ENCODE peak calls at places on chromosomes 2 and 18, in seven cellular contexts. X is right cardiac atrium; D is WTC11; Z is GM13977; N is NB4; S is left cardiac atrium; J is activated CD4-positive, alpha-beta T cell treated with anti-CD3 and anti-CD28 coated beads for 36 hours. Y is an unnamed sample.

GRCh38 chr2:172516299-172516698 is 39.6 kb upstream of the PDK1 start:
- DNase-seq in X (no peak), D (no peak), Z (no peak), N (peak; percentile 71), S (no peak), J (no peak), Y (no peak)

GRCh38 chr18:13401404-13401803 is 182.8 kb downstream of the LDLRAD4 start:
- DNase-seq in X (no peak), D (no peak), Z (no peak), N (no peak), S (no peak), J (no peak), Y (no peak)

GRCh38 chr2:140808211-140808610 is 1322.6 kb downstream of the LRP1B start:
- DNase-seq in X (no peak), D (no peak), Z (no peak), N (no peak), S (no peak), J (no peak), Y (no peak)

GRCh38 chr2:186059096-186059495 is 320.5 kb downstream of the FSIP2 start:
- DNase-seq in X (no peak), D (no peak), Z (no peak), N (no peak), S (no peak), J (no peak), Y (no peak)

GRCh38 chr2:180115675-180116074 is 108.6 kb upstream of the CWC22 start:
- DNase-seq in X (no peak), D (no peak), Z (no peak), N (no peak), S (no peak), J (no peak), Y (no peak)

GRCh38 chr2:183125659-183126341 is 1.6 kb downstream of the NUP35 start:
- DNase-seq in X (no peak), D (no peak), Z (no peak), N (peak; percentile 21), S (no peak), J (no peak), Y (no peak)

GRCh38 chr2:219500135-219500534 is 1.4 kb downstream of the GMPPA start:
- DNase-seq in X (no peak), D (no peak), Z (no peak), N (peak; percentile 28), S (no peak), J (no peak), Y (no peak)

GRCh38 chr18:56248613-56249235 is 389.7 kb downstream of the TXNL1 start:
- DNase-seq in X (no peak), D (no peak), Z (no peak), N (no peak), S (no peak), J (no peak), Y (no peak)

GRCh38 chr2:239375278-239376061 is 25.4 kb downstream of the HDAC4 start:
- DNase-seq in X (no peak), D (no peak), Z (no peak), N (peak; percentile 45), S (no peak), J (no peak), Y (no peak)

GRCh38 chr2:73156539-73157124 is 43.9 kb upstream of the RAB11FIP5 start:
- DNase-seq in X (peak; percentile 74), D (peak; percentile 88), Z (peak; percentile 43), N (peak; percentile 67), S (peak; percentile 79), J (peak; percentile 73), Y (no peak)

GRCh38 chr2:9844581-9844980 is 1.3 kb downstream of the TAF1B start:
- DNase-seq in X (no peak), D (no peak), Z (peak; percentile 60), N (peak; percentile 19), S (no peak), J (no peak), Y (no peak)